ENCODE peak calls at places on chromosome 9, in eight cellular contexts. Y is PC-9, W is H1, S is GM12878, U is mesenchymal stem cell, O is neural progenitor cell, L is neuronal stem cell, N is astrocyte. D is an unnamed sample. For H3K4me1, the result is how much of the 10 kb centered on the place peaks cover.

GRCh38 chr9:108727580-108728056 is 128.2 kb downstream of the ACTL7B start:
- DNase-seq in U (no peak), N (no peak), W (no peak), Y (no peak), O (no peak), L (no peak), S (no peak), D (no peak)

GRCh38 chr9:84697042-84697441 is 27.5 kb downstream of the NTRK2 start:
- DNase-seq in S (no peak), W (no peak), L (no peak), U (no peak), O (no peak), Y (no peak), N (no peak), D (no peak)

GRCh38 chr9:36902861-36903524 is 131.1 kb downstream of the PAX5 start:
- DNase-seq in W (no peak), O (no peak), N (no peak), Y (no peak), L (no peak), S (no peak), U (no peak), D (no peak)

GRCh38 chr9:6926436-6926835 is 168.7 kb downstream of the KDM4C start:
- DNase-seq in W (no peak), Y (no peak), L (no peak), S (no peak), U (peak), O (no peak), N (no peak), D (no peak)

GRCh38 chr9:27337833-27338526 is 41.0 kb upstream of the EQTN start:
- DNase-seq in S (no peak), N (no peak), U (no peak), L (no peak), O (no peak), W (no peak), Y (no peak), D (no peak)

GRCh38 chr9:89497978-89498844 is at the start of gene SEMA4D:
- DNase-seq in S (no peak), U (peak), L (peak), W (peak), Y (no peak), N (no peak), O (peak), D (peak)

GRCh38 chr9:11992866-11993265 is 700.3 kb upstream of the TYRP1 start:
- DNase-seq in S (no peak), O (peak), U (peak), L (peak), Y (no peak), N (no peak), W (no peak), D (no peak)

GRCh38 chr9:136052433-136052880 is 42.6 kb downstream of the NACC2 start:
- DNase-seq in L (no peak), W (no peak), U (no peak), Y (peak), N (no peak), S (no peak), O (peak), D (no peak)

GRCh38 chr9:5851445-5851844 is 18.5 kb upstream of the ERMP1 start:
- DNase-seq in L (no peak), Y (peak), N (peak), W (no peak), O (no peak), U (peak), S (peak), D (no peak)

GRCh38 chr9:132516301-132516700 is 66.1 kb upstream of the BARHL1 start:
- DNase-seq in W (no peak), Y (no peak), S (no peak), O (no peak), N (no peak), U (no peak), L (no peak), D (no peak)

GRCh38 chr9:16690628-16691027 is 179.8 kb downstream of the BNC2 start:
- DNase-seq in S (no peak), L (no peak), U (no peak), N (no peak), O (no peak), Y (no peak), W (no peak), D (no peak)

GRCh38 chr9:22416692-22417060 is 29.9 kb upstream of the DMRTA1 start:
- DNase-seq in N (peak), W (no peak), O (peak), L (no peak), Y (no peak), U (peak), S (no peak), D (no peak)

GRCh38 chr9:21764736-21765245 is 37.6 kb upstream of the MTAP start:
- DNase-seq in S (no peak), N (no peak), O (no peak), Y (no peak), U (no peak), L (no peak), W (no peak), D (no peak)

GRCh38 chr9:93230185-93230584 is 46.2 kb downstream of the WNK2 start:
- DNase-seq in S (no peak), N (no peak), Y (no peak), U (no peak), L (no peak), W (no peak), O (no peak), D (no peak)

GRCh38 chr9:5633243-5633642 is 4.3 kb downstream of the RIC1 start:
- DNase-seq in S (no peak), O (no peak), U (no peak), W (no peak), L (no peak), N (peak), Y (peak), D (no peak)

GRCh38 chr9:73869261-73869660 is 627.9 kb upstream of the RORB start:
- DNase-seq in U (peak), W (no peak), S (peak), O (peak), N (peak), Y (peak), L (no peak), D (no peak)

GRCh38 chr9:127729522-127730256 is 5.4 kb downstream of the TOR2A start:
- DNase-seq in S (no peak), W (no peak), L (no peak), Y (no peak), U (no peak), N (no peak), O (no peak), D (no peak)

GRCh38 chr9:8674550-8674949 is 875.0 kb upstream of the DMAC1 start:
- DNase-seq in L (no peak), S (no peak), Y (no peak), W (no peak), N (no peak), O (no peak), U (no peak), D (no peak)

GRCh38 chr9:14435871-14436270 is 121.9 kb upstream of the NFIB start:
- DNase-seq in N (no peak), S (no peak), L (no peak), O (no peak), Y (no peak), W (no peak), U (no peak), D (no peak)

GRCh38 chr9:121855476-121855875 is 204.0 kb downstream of the DAB2IP start:
- DNase-seq in W (no peak), O (no peak), U (no peak), L (no peak), S (no peak), Y (no peak), N (no peak), D (no peak)

GRCh38 chr9:106820866-106821265 is 42.1 kb upstream of the ZNF462 start:
- DNase-seq in N (no peak), O (no peak), U (no peak), S (no peak), L (no peak), Y (no peak), W (no peak), D (no peak)

GRCh38 chr9:127690735-127691134 is 16.1 kb upstream of the CFAP157 start:
- DNase-seq in O (no peak), L (no peak), S (no peak), Y (no peak), U (no peak), N (no peak), W (no peak), D (no peak)

GRCh38 chr9:108511200-108511756 is 344.5 kb downstream of the ACTL7B start:
- DNase-seq in O (no peak), W (no peak), Y (no peak), S (no peak), N (peak), U (no peak), L (no peak), D (no peak)

GRCh38 chr9:130262771-130263170 is 2.8 kb upstream of the HMCN2 start:
- DNase-seq in W (no peak), U (no peak), S (no peak), N (no peak), O (no peak), Y (no peak), L (no peak), D (no peak)

GRCh38 chr9:131503626-131504465 is 1.1 kb downstream of the POMT1 start:
- DNase-seq in W (peak), L (no peak), N (no peak), S (no peak), U (peak), O (peak), Y (peak), D (no peak)

GRCh38 chr9:129613520-129614175 is 7.3 kb downstream of the C9orf50 start:
- DNase-seq in N (no peak), Y (no peak), S (no peak), U (no peak), O (peak), W (no peak), L (no peak), D (no peak)

GRCh38 chr9:120531683-120532300 is 48.2 kb downstream of the CDK5RAP2 start:
- DNase-seq in S (no peak), U (peak), N (no peak), L (no peak), O (peak), W (no peak), Y (no peak), D (peak)

GRCh38 chr9:87479801-87480201 is 17.9 kb upstream of the DAPK1 start:
- DNase-seq in U (no peak), L (no peak), N (peak), Y (no peak), W (no peak), O (no peak), S (peak), D (peak)

GRCh38 chr9:111914749-111915424 is 18.3 kb downstream of the UGCG start:
- DNase-seq in S (no peak), O (no peak), W (no peak), U (no peak), Y (no peak), L (no peak), N (no peak), D (no peak)

GRCh38 chr9:36461341-36461740 is 61.3 kb upstream of the RNF38 start:
- DNase-seq in U (peak), W (no peak), Y (no peak), N (peak), S (no peak), L (no peak), O (no peak), D (no peak)

GRCh38 chr9:76553680-76554079 is 94.7 kb downstream of the GCNT1 start:
- DNase-seq in O (no peak), L (no peak), U (no peak), N (no peak), Y (no peak), W (no peak), S (no peak), D (no peak)

GRCh38 chr9:37902804-37903580 is 935 bp downstream of the SLC25A51 start:
- DNase-seq in S (no peak), O (no peak), L (peak), U (peak), Y (no peak), N (peak), W (no peak), D (no peak)

GRCh38 chr9:1427856-1428255 is 377.7 kb downstream of the DMRT2 start:
- DNase-seq in L (no peak), U (no peak), S (no peak), W (no peak), Y (no peak), N (no peak), O (no peak), D (no peak)

GRCh38 chr9:127700140-127700539 is 6.6 kb upstream of the CFAP157 start:
- DNase-seq in N (no peak), W (no peak), L (no peak), Y (no peak), O (no peak), U (no peak), S (no peak), D (no peak)

GRCh38 chr9:121169094-121169601 is 32.5 kb downstream of the RAB14 start:
- DNase-seq in O (no peak), W (no peak), Y (no peak), U (no peak), L (no peak), N (no peak), S (no peak), D (no peak)

GRCh38 chr9:71690058-71690691 is 78.1 kb downstream of the CEMIP2 start:
- DNase-seq in N (no peak), O (no peak), L (no peak), U (peak), S (no peak), Y (no peak), W (no peak), D (no peak)
- H3K27ac ChIP-seq in N (no peak), O (no peak), L (no peak), U (peak), S (no peak), Y (peak), W (no peak), D (no peak)

GRCh38 chr9:116382053-116382452 is 228.5 kb downstream of the PAPPA start:
- DNase-seq in W (no peak), U (no peak), O (no peak), L (no peak), S (no peak), Y (no peak), N (no peak), D (no peak)
- H3K4me2 ChIP-seq in W (no peak), U (no peak), O (no peak), L (no peak), S (no peak), Y (no peak), N (no peak), D (no peak)

GRCh38 chr9:95757483-95757882 is 118.0 kb upstream of the ERCC6L2 start:
- DNase-seq in U (no peak), L (no peak), N (no peak), W (no peak), O (no peak), S (no peak), Y (no peak), D (no peak)
- H3K4me1 ChIP-seq in U (under half), L (under half), N (under half), W (under half), O (half or more), S (under half), Y (under half), D (under half)

DNA sequence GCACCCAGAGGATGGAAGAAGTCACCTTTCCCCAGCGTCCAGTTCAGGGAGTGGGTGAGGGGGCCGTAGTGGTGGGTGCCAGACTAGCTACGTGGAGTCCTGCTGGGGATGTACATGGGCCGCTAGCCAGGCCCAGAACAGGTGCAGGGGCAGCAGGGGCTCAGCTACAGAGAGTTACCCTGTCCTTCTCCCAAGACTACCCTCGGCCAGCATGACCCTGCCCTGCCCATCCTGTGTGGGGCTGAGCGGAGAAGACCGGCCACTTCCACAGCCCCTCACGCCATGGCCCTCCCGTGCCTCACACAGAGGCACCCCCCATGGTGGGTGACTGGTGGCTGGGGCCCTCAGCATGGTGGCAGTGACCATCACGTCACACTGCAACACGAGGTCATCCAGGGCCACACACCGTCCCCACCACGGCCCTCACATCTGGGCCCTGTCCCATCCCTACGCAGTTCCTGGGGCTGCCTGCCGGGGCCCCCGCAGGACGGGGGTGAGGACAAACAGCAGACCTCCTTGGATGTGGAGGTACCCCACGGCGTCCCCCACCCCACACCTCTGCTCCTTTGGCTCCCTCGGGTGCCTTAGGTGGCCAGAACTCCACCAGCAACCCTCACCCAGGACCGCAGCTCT is 977 bp upstream of the DPP7 start:
- DNase-seq in O (no peak), U (no peak), W (no peak), N (no peak), L (no peak), Y (no peak), S (no peak), D (no peak)
- H3K27ac ChIP-seq in O (no peak), U (no peak), W (no peak), N (no peak), L (no peak), Y (no peak), S (no peak), D (no peak)

GRCh38 chr9:134340475-134341186 is 14.4 kb downstream of the RXRA start:
- DNase-seq in N (no peak), O (no peak), U (no peak), L (no peak), Y (no peak), S (no peak), W (no peak), D (no peak)
- H3K4me2 ChIP-seq in N (no peak), O (no peak), U (no peak), L (no peak), Y (no peak), S (no peak), W (no peak), D (no peak)

GRCh38 chr9:115103746-115104477 is 14.0 kb downstream of the TNC start:
- DNase-seq in O (no peak), L (no peak), W (no peak), S (no peak), U (no peak), N (peak), Y (no peak), D (no peak)

GRCh38 chr9:115093550-115093949 is 24.4 kb downstream of the TNC start:
- DNase-seq in Y (no peak), U (no peak), L (no peak), W (no peak), N (no peak), O (no peak), S (no peak), D (no peak)

GRCh38 chr9:115099891-115100290 is 18.1 kb downstream of the TNC start:
- DNase-seq in S (no peak), Y (no peak), L (no peak), W (no peak), N (no peak), U (no peak), O (peak), D (no peak)

GRCh38 chr9:115098226-115098965 is 19.6 kb downstream of the TNC start:
- DNase-seq in U (no peak), S (no peak), W (no peak), Y (no peak), O (no peak), N (peak), L (no peak), D (no peak)
- H3K4me1 ChIP-seq in U (under half), S (under half), W (under half), Y (under half), O (under half), N (under half), L (under half), D (under half)

GRCh38 chr9:18678846-18679245 is 204.9 kb downstream of the ADAMTSL1 start:
- DNase-seq in Y (no peak), L (no peak), S (no peak), U (no peak), N (no peak), W (no peak), O (no peak), D (no peak)

GRCh38 chr9:18688581-18688980 is 214.6 kb downstream of the ADAMTSL1 start:
- DNase-seq in L (no peak), Y (no peak), O (no peak), U (no peak), W (no peak), N (no peak), S (no peak), D (no peak)

GRCh38 chr9:18684608-18685317 is 210.8 kb downstream of the ADAMTSL1 start:
- DNase-seq in Y (no peak), O (no peak), S (no peak), U (no peak), L (no peak), W (no peak), N (no peak), D (no peak)

GRCh38 chr9:18682907-18683306 is 209.0 kb downstream of the ADAMTSL1 start:
- DNase-seq in O (no peak), W (no peak), L (no peak), Y (no peak), U (no peak), S (no peak), N (no peak), D (no peak)

GRCh38 chr9:18683312-18683711 is 209.4 kb downstream of the ADAMTSL1 start:
- DNase-seq in W (no peak), N (no peak), U (no peak), Y (no peak), S (no peak), O (no peak), L (no peak), D (no peak)
- H3K27ac ChIP-seq in W (no peak), N (no peak), U (no peak), Y (no peak), S (no peak), O (no peak), L (no peak), D (no peak)

GRCh38 chr9:3507395-3508077 is 18.3 kb downstream of the RFX3 start:
- DNase-seq in N (no peak), L (no peak), W (no peak), U (no peak), Y (no peak), S (no peak), O (no peak), D (peak)
- H3K4me2 ChIP-seq in N (no peak), L (no peak), W (no peak), U (no peak), Y (no peak), S (peak), O (no peak), D (peak)

D was measured in Karpas-422.